ENCODE peak calls at places on chromosomes 11 and 22, in eight cellular contexts. V is heart right ventricle; F is PC-3; N is small intestine; S is tibial artery; T is neural progenitor cell; D is mammary epithelial cell; L is CD8-positive, alpha-beta memory T cell. P is an unnamed sample.

GRCh38 chr11:37409124-37409523 is 811.1 kb upstream of the RAG2 start:
- DNase-seq in V (no peak), F (peak; percentile 73), N (no peak), S (no peak), T (no peak), D (peak; percentile 75), L (no peak), P (no peak)

GRCh38 chr11:1568451-1568911 is 3.6 kb downstream of the DUSP8 start:
- DNase-seq in V (no peak), F (no peak), N (no peak), S (no peak), T (peak; percentile 88), D (no peak), L (peak; percentile 90), P (no peak)

GRCh38 chr11:20518323-20518834 is 81.0 kb upstream of the SLC6A5 start:
- DNase-seq in V (no peak), F (no peak), N (no peak), S (no peak), T (no peak), D (no peak), L (no peak), P (no peak)

GRCh38 chr11:2709429-2709828 is 9.6 kb upstream of the KCNQ1OT1 start:
- DNase-seq in V (no peak), F (no peak), N (no peak), S (no peak), T (no peak), D (no peak), L (no peak), P (no peak)

GRCh38 chr22:36088292-36088691 is 59.7 kb upstream of the RBFOX2 start:
- DNase-seq in V (no peak), F (no peak), N (no peak), S (peak; percentile 13), T (no peak), D (peak; percentile 56), L (no peak), P (no peak)

GRCh38 chr11:29943347-29943746 is 73.5 kb downstream of the KCNA4 start:
- DNase-seq in V (no peak), F (no peak), N (no peak), S (no peak), T (no peak), D (no peak), L (no peak), P (no peak)

GRCh38 chr11:41842673-41843072 is 383.2 kb upstream of the LRRC4C start:
- DNase-seq in V (no peak), F (no peak), N (no peak), S (no peak), T (no peak), D (no peak), L (no peak), P (no peak)

GRCh38 chr22:17780116-17780740 is 6.0 kb upstream of the BID start:
- DNase-seq in V (no peak), F (no peak), N (no peak), S (no peak), T (no peak), D (no peak), L (no peak), P (no peak)

DNA sequence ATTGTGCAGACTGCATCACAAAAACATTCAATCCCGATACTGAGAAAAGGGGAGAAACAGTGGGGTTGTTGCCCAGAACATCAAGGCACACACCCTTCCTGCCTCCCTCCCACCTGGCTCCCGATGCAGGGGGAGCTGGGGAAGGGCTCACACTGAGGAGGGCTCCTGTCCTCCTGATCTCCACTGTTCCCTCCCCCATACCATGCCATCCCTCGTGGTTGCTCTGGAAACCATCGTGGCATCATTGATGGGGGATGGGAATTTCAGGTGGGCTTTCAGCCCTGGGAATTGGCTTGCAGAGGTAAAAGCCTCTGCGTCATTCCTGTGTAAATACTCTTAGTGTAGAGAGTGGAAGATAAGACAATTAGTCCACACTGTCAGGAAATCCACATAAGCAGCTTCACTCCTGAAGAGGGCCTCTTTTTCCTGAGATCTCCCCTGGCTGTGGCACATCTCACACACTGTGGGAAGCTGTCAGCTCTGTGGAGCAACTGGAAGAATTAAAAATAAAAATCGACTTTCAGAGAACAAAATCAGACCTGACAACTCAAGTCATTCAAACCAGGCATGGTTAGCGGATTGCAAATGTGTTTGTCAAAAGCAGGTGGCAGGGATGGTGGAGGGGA is 176.0 kb downstream of the CHST1 start:
- DNase-seq in V (no peak), F (no peak), N (no peak), S (no peak), T (no peak), D (no peak), L (no peak), P (no peak)
- H3K27ac ChIP-seq in V (no peak overlapping the region), F (no peak overlapping the region), N (no peak overlapping the region), S (no peak overlapping the region), T (no peak overlapping the region), D (no peak overlapping the region), L (no peak overlapping the region), P (no peak overlapping the region)

DNA sequence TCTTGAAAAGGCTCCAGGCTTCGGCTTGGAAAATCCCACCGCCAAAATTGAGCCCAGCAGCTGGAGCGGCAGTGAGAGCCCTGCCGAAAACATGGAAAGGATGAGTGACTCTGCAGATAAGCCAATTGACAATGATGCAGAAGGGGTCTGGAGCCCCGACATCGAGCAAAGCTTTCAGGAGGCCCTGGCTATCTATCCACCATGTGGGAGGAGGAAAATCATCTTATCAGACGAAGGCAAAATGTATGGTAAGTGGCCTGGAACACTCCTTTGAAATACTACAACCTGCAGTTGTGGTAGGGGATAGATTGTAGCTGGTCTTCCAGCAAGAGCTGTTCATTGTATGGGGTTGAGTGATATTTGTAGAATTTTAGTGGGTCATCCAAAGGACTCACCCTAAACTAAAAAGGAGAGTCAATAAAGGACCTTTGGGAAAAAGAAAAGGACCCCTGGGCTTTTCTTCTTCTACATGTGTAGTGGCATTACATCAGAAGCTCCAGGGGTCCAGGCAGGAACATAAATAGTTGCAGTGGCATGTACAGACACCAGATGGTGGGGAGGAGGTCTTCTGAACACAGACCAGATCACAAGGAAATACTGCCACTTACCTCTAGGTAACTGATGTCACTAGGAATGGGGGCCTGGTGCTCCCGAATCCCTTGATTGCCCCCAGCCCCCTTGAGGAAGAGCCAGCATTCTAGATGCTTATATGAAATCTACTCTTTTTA is 90.1 kb downstream of the TEAD1 start:
- DNase-seq in V (no peak), F (no peak), N (no peak), S (no peak), T (no peak), D (no peak), L (no peak), P (no peak)
- H3K4me1 ChIP-seq in V (peaks cover 36% of the 10 kb centered on the region), F (peaks cover 25% of the 10 kb centered on the region), N (no peaks in the 10 kb centered on the region), S (no peaks in the 10 kb centered on the region), T (peaks cover 13% of the 10 kb centered on the region), D (peaks cover 29% of the 10 kb centered on the region), L (no peaks in the 10 kb centered on the region), P (peaks cover 4% of the 10 kb centered on the region)

GRCh38 chr11:92844197-92844596 is 125.3 kb upstream of the MTNR1B start:
- DNase-seq in V (no peak), F (no peak), N (no peak), S (no peak), T (no peak), D (no peak), L (no peak), P (no peak)

GRCh38 chr11:92845390-92846185 is 123.9 kb upstream of the MTNR1B start:
- DNase-seq in V (no peak), F (no peak), N (no peak), S (no peak), T (no peak), D (peak; percentile 64), L (no peak), P (no peak)

GRCh38 chr11:92846542-92847125 is 122.8 kb upstream of the MTNR1B start:
- DNase-seq in V (no peak), F (no peak), N (no peak), S (no peak), T (no peak), D (no peak), L (no peak), P (no peak)

GRCh38 chr11:92841719-92842118 is 127.7 kb upstream of the MTNR1B start:
- DNase-seq in V (no peak), F (no peak), N (no peak), S (no peak), T (no peak), D (peak; percentile 41), L (no peak), P (no peak)

GRCh38 chr11:92843455-92843854 is 126.0 kb upstream of the MTNR1B start:
- DNase-seq in V (no peak), F (no peak), N (no peak), S (no peak), T (no peak), D (peak; percentile 78), L (no peak), P (no peak)
- H3K27ac ChIP-seq in V (no peak overlapping the region), F (no peak overlapping the region), N (no peak overlapping the region), S (no peak overlapping the region), T (no peak overlapping the region), D (no peak overlapping the region), L (no peak overlapping the region), P (no peak overlapping the region)

GRCh38 chr11:72615329-72615728 is 58.9 kb downstream of the PDE2A start:
- DNase-seq in V (no peak), F (no peak), N (no peak), S (no peak), T (no peak), D (no peak), L (no peak), P (no peak)

GRCh38 chr11:72613977-72614376 is 60.2 kb downstream of the PDE2A start:
- DNase-seq in V (no peak), F (no peak), N (no peak), S (peak; percentile 78), T (no peak), D (no peak), L (no peak), P (no peak)

GRCh38 chr11:72616655-72617054 is 57.6 kb downstream of the PDE2A start:
- DNase-seq in V (no peak), F (no peak), N (no peak), S (no peak), T (no peak), D (no peak), L (no peak), P (no peak)

GRCh38 chr11:72614381-72614780 is 59.8 kb downstream of the PDE2A start:
- DNase-seq in V (no peak), F (peak; percentile 22), N (no peak), S (no peak), T (no peak), D (no peak), L (no peak), P (no peak)

GRCh38 chr11:72613450-72613849 is 60.8 kb downstream of the PDE2A start:
- DNase-seq in V (no peak), F (no peak), N (no peak), S (no peak), T (no peak), D (no peak), L (no peak), P (no peak)
- H3K4me1 ChIP-seq in V (peaks cover 42% of the 10 kb centered on the region), F (no peaks in the 10 kb centered on the region), N (no peaks in the 10 kb centered on the region), S (peaks cover 4% of the 10 kb centered on the region), T (peaks cover 12% of the 10 kb centered on the region), D (no peaks in the 10 kb centered on the region), L (no peaks in the 10 kb centered on the region), P (no peaks in the 10 kb centered on the region)